ENCODE peak calls at places on chromosomes 11 and 22, in seven cellular contexts. X is endothelial cell of umbilical vein; U is cardiac muscle cell; Z is Peyer's patch; M is stomach; K is HepG2; G is CD4-positive, alpha-beta T cell. F is an unnamed sample.

GRCh38 chr11:123325535-123325934 is 104.5 kb upstream of the GRAMD1B start:
- DNase-seq in Z (no peak), K (no peak), M (no peak), X (no peak), G (no peak), U (no peak), F (no peak)

GRCh38 chr11:64209563-64209843 is 3.0 kb downstream of the FERMT3 start:
- DNase-seq in U (no peak), X (no peak), G (no peak), K (no peak), M (no peak), Z (no peak), F (no peak)

GRCh38 chr22:45692549-45692948 is 20.9 kb downstream of the ATXN10 start:
- DNase-seq in K (no peak), Z (no peak), G (no peak), U (peak; percentile 57), M (no peak), X (peak; percentile 79), F (no peak)

GRCh38 chr11:123454060-123454651 is 24.1 kb downstream of the GRAMD1B start:
- DNase-seq in U (peak; percentile 67), X (peak; percentile 26), G (peak; percentile 18), K (no peak), M (no peak), Z (no peak), F (no peak)

GRCh38 chr22:50398698-50399648 is 55.8 kb downstream of the PPP6R2 start:
- DNase-seq in K (no peak), Z (no peak), M (peak; percentile 63), U (no peak), X (no peak), G (no peak), F (no peak)

GRCh38 chr11:31641477-31642062 is 132.0 kb downstream of the ELP4 start:
- DNase-seq in Z (no peak), K (peak; percentile 40), X (peak; percentile 41), U (peak; percentile 48), M (peak; percentile 29), G (no peak), F (peak; percentile 30)

GRCh38 chr11:102138677-102139076 is 28.4 kb downstream of the YAP1 start:
- DNase-seq in M (no peak), G (no peak), K (no peak), U (peak; percentile 84), Z (no peak), X (no peak), F (no peak)

GRCh38 chr11:67680701-67681472 is 6.5 kb upstream of the ALDH3B2 start:
- DNase-seq in K (no peak), G (no peak), M (no peak), X (no peak), Z (no peak), U (no peak), F (no peak)

GRCh38 chr11:31887180-31887579 is 76.1 kb upstream of the PAX6 start:
- DNase-seq in M (no peak), Z (no peak), G (no peak), K (no peak), U (no peak), X (no peak), F (no peak)

GRCh38 chr22:42317691-42318547 is 47.5 kb upstream of the TCF20 start:
- DNase-seq in Z (no peak), G (no peak), M (peak; percentile 58), K (no peak), X (no peak), U (no peak), F (peak; percentile 56)

GRCh38 chr11:104653011-104653806 is 245.1 kb downstream of the CASP12 start:
- DNase-seq in M (no peak), G (no peak), U (peak; percentile 34), Z (no peak), K (no peak), X (no peak), F (no peak)

GRCh38 chr11:96272542-96273306 is 70.3 kb downstream of the MAML2 start:
- DNase-seq in Z (no peak), U (peak; percentile 50), G (no peak), M (peak; percentile 55), K (no peak), X (peak; percentile 46), F (peak; percentile 35)

DNA sequence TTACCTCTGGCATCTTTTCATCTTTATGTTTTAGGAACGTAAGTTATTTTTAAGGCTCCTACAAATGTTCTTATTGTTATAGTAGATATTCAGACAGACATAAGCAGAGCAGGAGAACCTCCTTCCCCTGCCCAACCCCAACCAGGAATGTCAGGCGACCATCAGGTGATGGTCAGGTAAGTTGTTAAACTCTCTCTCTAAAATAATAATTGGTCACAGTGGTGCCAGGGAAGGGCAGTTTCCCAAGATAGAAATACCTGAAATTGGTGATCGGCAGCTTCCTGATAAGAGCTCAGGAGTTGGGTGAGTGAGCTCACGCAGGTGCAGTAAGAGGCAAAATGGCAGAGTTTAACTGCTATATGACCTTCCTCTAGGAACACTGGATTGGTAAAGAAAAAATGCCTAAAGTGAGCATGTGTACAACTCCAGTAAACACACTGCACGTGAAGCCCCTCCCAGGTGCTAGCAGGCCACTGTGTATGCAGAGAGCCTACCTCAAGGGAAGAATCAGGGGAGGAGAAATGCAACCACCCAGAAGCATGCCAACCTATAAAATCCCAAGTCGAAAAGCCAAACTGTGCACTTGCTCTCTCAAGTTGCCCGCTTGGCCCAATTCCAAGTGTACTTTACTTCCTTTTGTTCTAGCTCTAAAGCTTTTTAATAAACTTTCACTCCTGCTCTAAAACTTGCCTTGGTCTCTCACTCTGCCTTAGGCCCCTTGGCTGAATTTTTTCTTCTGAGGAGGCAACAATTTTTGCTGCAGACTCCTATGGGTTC is 273.9 kb downstream of the SBF2 start:
- DNase-seq in K (peak; percentile 7), M (peak; percentile 44), X (peak; percentile 52), Z (no peak), U (no peak), G (no peak), F (no peak)
- H3K27me3 ChIP-seq in K (no peaks in the 10 kb centered on the region), M (no peaks in the 10 kb centered on the region), X (no peaks in the 10 kb centered on the region), Z (no peaks in the 10 kb centered on the region), U (no peaks in the 10 kb centered on the region), G (no peaks in the 10 kb centered on the region), F (no peaks in the 10 kb centered on the region)

DNA sequence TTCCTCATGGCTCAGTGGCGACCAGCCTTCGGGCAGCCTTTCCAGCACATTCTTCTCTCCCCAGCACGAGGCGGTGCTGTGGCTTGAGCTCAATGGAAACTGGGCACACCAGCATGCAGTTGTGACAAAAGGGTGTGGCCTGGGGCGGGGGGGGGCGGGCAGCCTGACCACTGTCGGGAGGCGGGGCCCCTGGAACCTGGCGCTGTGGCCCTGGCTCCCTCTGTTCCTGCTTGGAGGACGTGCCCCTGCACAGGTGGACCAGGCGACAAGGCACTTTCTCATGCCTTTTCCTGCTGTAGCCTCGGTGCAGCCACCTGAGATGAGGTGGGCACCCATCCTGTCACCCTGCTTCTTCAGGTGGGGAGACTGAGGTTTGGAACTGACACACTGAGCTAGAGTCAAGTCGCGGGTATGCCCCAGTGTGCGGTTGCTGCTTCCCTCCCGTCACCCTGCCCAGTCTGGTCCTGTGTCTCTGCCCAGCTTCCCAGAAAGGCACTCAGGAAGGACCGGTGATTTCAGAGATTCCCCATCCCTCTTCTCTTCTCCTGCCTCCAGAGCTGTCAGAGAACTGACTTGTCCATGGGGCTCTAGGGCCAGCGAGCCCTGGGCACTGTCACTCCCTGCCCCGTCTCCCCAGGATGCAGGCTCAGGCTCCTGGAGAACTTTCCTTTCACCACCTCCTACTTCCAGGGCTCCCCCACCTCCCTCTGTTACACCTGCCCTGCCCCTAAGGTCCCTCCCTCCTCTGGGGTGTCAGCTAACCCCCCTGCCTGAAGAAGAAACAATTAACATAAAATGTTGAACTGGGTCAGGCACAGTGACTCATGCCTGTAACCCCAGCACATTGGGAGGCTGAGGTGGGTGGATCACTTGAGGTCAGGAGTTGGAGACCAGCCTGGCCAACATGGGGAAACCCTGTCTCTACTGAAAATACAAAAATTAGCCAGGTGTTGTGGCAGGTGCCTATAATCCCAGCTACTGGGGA is 9.9 kb downstream of the B3GAT1 start:
- DNase-seq in Z (no peak), K (no peak), U (no peak), M (peak; percentile 74), X (no peak), G (no peak), F (no peak)
- H3K9me3 ChIP-seq in Z (no peaks in the 10 kb centered on the region), K (no peaks in the 10 kb centered on the region), U (no peaks in the 10 kb centered on the region), M (no peaks in the 10 kb centered on the region), X (no peaks in the 10 kb centered on the region), G (no peaks in the 10 kb centered on the region), F (no peaks in the 10 kb centered on the region)

GRCh38 chr11:100687630-100688395 is 725 bp downstream of the ARHGAP42 start:
- DNase-seq in U (peak; percentile 86), X (peak; percentile 85), M (peak; percentile 48), K (peak; percentile 55), G (no peak), Z (peak; percentile 31), F (peak; percentile 44)
- TF ChIP-seq CTCF in U (peak; percentile 71), X (peak; percentile 60), M (peak; percentile 51), K (peak; percentile 62), G (no peak), Z (peak; percentile 67), F (peak; percentile 7)

GRCh38 chr11:11722861-11723260 is 101.1 kb upstream of the GALNT18 start:
- DNase-seq in Z (no peak), K (no peak), G (no peak), M (no peak), U (no peak), X (no peak), F (no peak)

GRCh38 chr11:11725438-11725837 is 103.6 kb upstream of the GALNT18 start:
- DNase-seq in U (no peak), K (no peak), G (no peak), Z (no peak), M (no peak), X (no peak), F (no peak)

GRCh38 chr11:11717064-11717725 is 95.4 kb upstream of the GALNT18 start:
- DNase-seq in X (no peak), U (no peak), G (no peak), Z (no peak), M (no peak), K (no peak), F (no peak)

GRCh38 chr11:11724994-11725393 is 103.2 kb upstream of the GALNT18 start:
- DNase-seq in G (no peak), Z (no peak), M (no peak), K (no peak), X (no peak), U (no peak), F (no peak)

DNA sequence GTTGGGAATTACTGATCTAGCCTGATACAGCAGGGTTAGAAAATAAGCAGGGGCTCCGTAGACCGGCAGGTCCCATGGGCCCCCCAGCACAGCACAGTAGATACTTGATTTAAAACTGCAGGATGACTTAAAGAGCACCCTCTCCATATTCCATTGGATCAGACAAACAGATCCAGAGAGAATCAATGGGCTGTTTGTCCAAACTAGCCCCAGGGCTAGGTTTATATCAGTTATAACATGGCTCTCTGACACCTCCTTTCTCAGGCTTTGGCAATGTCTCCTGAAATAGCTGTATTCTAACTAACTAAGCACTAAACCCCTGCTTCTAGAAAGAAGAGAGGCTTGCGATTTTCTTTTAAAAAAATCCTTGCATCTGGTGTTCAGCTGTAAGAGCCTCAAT is 100.4 kb upstream of the GALNT18 start:
- DNase-seq in G (no peak), M (no peak), K (no peak), U (no peak), X (no peak), Z (no peak), F (no peak)
- H3K27me3 ChIP-seq in G (peaks cover 5% of the 10 kb centered on the region), M (no peaks in the 10 kb centered on the region), K (no peaks in the 10 kb centered on the region), U (no peaks in the 10 kb centered on the region), X (no peaks in the 10 kb centered on the region), Z (no peaks in the 10 kb centered on the region), F (no peaks in the 10 kb centered on the region)

DNA sequence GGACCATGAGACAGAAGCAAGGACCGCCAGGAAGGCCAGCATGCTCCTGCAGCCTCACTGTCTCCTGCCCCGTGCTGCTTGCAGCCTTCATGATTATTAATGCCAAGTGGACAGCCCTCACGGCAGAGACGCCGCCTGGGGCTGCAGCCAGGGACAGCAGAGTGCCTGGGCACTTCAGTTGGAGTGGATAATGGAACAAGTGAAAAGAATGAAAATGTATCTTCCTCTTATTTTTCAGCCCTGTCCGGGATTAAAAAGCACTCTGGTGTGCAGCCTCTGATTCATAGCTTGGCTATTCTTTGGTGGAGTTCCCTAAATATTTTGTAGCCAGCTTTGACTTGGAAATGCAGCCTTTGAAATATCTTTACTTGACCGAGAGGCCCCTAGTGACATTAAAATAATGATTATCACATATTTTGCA is 1404.2 kb downstream of the BRD1 start:
- DNase-seq in K (no peak), Z (no peak), U (no peak), G (no peak), M (no peak), X (no peak), F (no peak)
- H3K9me3 ChIP-seq in K (no peaks in the 10 kb centered on the region), Z (no peaks in the 10 kb centered on the region), U (no peaks in the 10 kb centered on the region), G (no peaks in the 10 kb centered on the region), M (no peaks in the 10 kb centered on the region), X (peaks cover 17% of the 10 kb centered on the region), F (no peaks in the 10 kb centered on the region)

F was measured in lung.